ENCODE peak calls at places on chromosomes 13 and 19, in six cellular contexts. F is lower leg skin, H is Caco-2, S is astrocyte of the cerebellum, Y is cardiac muscle cell, M is psoas muscle. G is an unnamed sample.

GRCh38 chr13:41465965-41466364 is 8.6 kb downstream of the RGCC start:
- DNase-seq in Y (no peak), H (no peak), M (no peak), F (no peak), S (no peak), G (no peak)

GRCh38 chr13:94063096-94063495 is 416.4 kb downstream of the DCT start:
- DNase-seq in Y (no peak), F (no peak), M (no peak), H (no peak), S (no peak), G (no peak)

GRCh38 chr19:53912653-53913052 is 3.6 kb downstream of the CACNG7 start:
- DNase-seq in Y (no peak), S (no peak), F (no peak), H (no peak), M (no peak), G (no peak)

GRCh38 chr19:7710616-7711015 is 8.7 kb upstream of the FCER2 start:
- DNase-seq in F (no peak), S (no peak), H (no peak), M (no peak), Y (no peak), G (no peak)

GRCh38 chr19:47239610-47240296 is 8.8 kb upstream of the BBC3 start:
- DNase-seq in Y (peak; percentile 65), M (peak; percentile 65), F (peak; percentile 89), H (no peak), S (no peak), G (no peak)

GRCh38 chr13:90706631-90707030 is 640.9 kb upstream of the MIR17HG start:
- DNase-seq in M (no peak), F (no peak), H (no peak), Y (no peak), S (no peak), G (no peak)

GRCh38 chr13:30017880-30018279 is 167.5 kb upstream of the UBL3 start:
- DNase-seq in H (no peak), S (no peak), M (no peak), F (no peak), Y (no peak), G (no peak)

GRCh38 chr19:17098326-17098725 is 22.7 kb downstream of the MYO9B start:
- DNase-seq in M (no peak), Y (no peak), F (no peak), S (no peak), H (no peak), G (no peak)

GRCh38 chr19:1888385-1888784 is 3.1 kb upstream of the ABHD17A start:
- DNase-seq in H (no peak), F (no peak), S (no peak), M (no peak), Y (no peak), G (no peak)

GRCh38 chr13:94413545-94413944 is 65.9 kb downstream of the DCT start:
- DNase-seq in H (no peak), M (no peak), F (no peak), S (no peak), Y (no peak), G (no peak)

GRCh38 chr13:21240586-21240985 is 64.1 kb downstream of the MRPL57 start:
- DNase-seq in M (no peak), H (no peak), Y (peak; percentile 59), S (no peak), F (no peak), G (no peak)

GRCh38 chr13:94415484-94415883 is 64.0 kb downstream of the DCT start:
- DNase-seq in F (no peak), Y (no peak), S (no peak), H (no peak), M (no peak), G (no peak)

GRCh38 chr13:50425772-50426171 is 410.5 kb downstream of the KCNRG start:
- DNase-seq in F (no peak), M (no peak), Y (no peak), H (no peak), S (no peak), G (no peak)

GRCh38 chr13:24738366-24738847 is 25.6 kb upstream of the RNF17 start:
- DNase-seq in H (no peak), S (no peak), Y (no peak), F (peak; percentile 63), M (no peak), G (no peak)

GRCh38 chr19:38047048-38047435 is 140.0 kb downstream of the SIPA1L3 start:
- DNase-seq in Y (no peak), M (no peak), F (no peak), S (no peak), H (no peak), G (no peak)

GRCh38 chr13:84208251-84208650 is 326.0 kb upstream of the SLITRK1 start:
- DNase-seq in F (no peak), S (no peak), H (no peak), Y (no peak), M (no peak), G (no peak)

GRCh38 chr13:30191491-30192100 is 115.8 kb downstream of the KATNAL1 start:
- DNase-seq in F (no peak), Y (no peak), M (no peak), S (no peak), H (no peak), G (no peak)

GRCh38 chr19:55471266-55471665 is 5.2 kb upstream of the ZNF628 start:
- DNase-seq in Y (no peak), H (no peak), S (no peak), M (no peak), F (no peak), G (no peak)

GRCh38 chr13:19597523-19597922 is 35.9 kb upstream of the MPHOSPH8 start:
- DNase-seq in F (no peak), S (no peak), M (no peak), H (no peak), Y (peak; percentile 11), G (no peak)

GRCh38 chr19:52923782-52924593 is 760 bp upstream of the ZNF888 start:
- DNase-seq in H (peak; percentile 61), S (no peak), Y (peak; percentile 42), F (peak; percentile 88), M (peak; percentile 58), G (no peak)

GRCh38 chr13:111031531-111031961 is 83.6 kb upstream of the ARHGEF7 start:
- DNase-seq in F (no peak), M (peak; percentile 75), Y (peak; percentile 47), H (no peak), S (no peak), G (no peak)

GRCh38 chr19:47417746-47418594 is 1.4 kb downstream of the MEIS3 start:
- DNase-seq in S (no peak), M (no peak), H (no peak), F (no peak), Y (no peak), G (no peak)

DNA sequence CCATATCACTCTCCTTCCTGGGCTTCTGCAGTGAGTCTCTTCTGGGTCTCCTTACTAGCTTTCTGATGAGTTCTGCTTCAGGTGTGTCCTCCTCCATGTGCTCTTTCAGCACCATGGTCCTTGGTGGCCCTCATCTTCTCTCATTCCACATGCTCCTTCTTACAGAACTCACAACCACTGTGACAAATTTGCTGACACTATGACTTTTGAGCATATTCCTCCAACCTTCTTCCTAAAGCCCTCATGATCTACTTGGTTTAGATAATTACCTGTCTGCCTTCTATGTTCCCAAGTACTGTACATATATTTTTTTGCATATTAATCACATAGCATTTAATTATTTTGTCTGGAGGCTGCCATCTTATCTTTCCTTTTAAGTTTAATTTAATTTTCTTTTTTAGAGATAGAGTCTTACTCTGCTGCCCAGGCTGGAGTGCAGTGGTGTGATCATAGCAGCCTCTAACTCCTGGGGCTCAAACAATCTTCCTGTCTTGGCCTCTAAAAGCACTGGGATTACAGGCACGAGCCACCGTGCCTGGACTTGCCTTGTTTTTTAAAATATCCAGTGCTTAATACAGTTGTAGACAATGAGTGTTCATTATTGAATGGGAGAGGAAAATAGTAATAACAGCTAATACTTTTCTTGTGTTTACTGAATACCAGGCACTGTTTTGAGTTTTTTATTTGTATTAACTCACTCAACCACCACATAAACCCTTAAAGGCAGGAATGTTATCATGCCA is 23.5 kb upstream of the FAM216B start:
- DNase-seq in S (no peak), M (no peak), F (no peak), Y (no peak), H (no peak), G (no peak)
- TF ChIP-seq CTCF in S (no peak), M (no peak), F (no peak), Y (no peak), H (no peak), G (no peak)

GRCh38 chr19:50460161-50460765 is 16.0 kb upstream of the EMC10 start:
- DNase-seq in F (no peak), Y (peak; percentile 22), S (no peak), H (peak; percentile 88), M (no peak), G (no peak)
- H3K4me3 ChIP-seq in F (no peak overlapping the region), Y (no peak overlapping the region), S (no peak overlapping the region), H (no peak overlapping the region), M (no peak overlapping the region), G (no peak overlapping the region)

DNA sequence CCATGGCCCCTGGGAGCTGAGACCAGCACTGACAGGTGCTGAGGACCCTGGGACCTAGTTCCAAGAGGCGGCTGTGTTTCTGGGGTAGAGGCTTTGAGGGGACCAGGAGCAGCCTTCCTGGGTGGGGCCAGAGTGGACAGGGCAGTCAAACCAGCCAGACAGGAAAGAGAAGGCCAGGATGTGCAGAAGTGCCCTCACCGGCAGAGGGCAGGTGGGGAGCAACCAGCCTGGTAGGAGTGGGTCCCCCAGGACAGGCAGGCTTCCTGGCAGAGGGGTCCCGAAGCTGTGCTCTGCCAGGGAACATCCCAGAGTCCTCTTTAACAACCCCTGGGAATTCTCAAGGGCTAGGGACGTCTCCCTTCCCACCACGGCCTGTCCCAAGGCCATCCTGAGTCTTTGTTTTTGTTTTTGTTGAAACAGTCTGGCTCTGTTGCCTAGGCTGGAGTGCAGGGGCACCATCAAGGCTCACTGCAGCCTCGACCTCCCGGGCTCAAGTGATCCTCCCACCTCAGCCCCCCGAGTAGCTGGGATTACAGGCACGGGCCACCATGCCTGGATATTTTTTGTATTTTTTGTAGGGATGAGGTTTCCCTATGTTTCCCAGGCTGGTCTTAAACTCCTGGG is 3.0 kb upstream of the HIPK4 start:
- DNase-seq in F (no peak), M (no peak), S (no peak), Y (no peak), H (peak; percentile 65), G (peak; percentile 36)
- TF ChIP-seq CTCF in F (no peak), M (peak; percentile 20), S (no peak), Y (peak; percentile 31), H (peak; percentile 65), G (peak; percentile 59)

GRCh38 chr13:77040076-77040475 is 13.1 kb upstream of the FBXL3 start:
- DNase-seq in H (no peak), S (no peak), Y (no peak), M (no peak), F (no peak), G (no peak)

GRCh38 chr13:77036294-77036693 is 9.3 kb upstream of the FBXL3 start:
- DNase-seq in Y (no peak), M (no peak), F (no peak), H (no peak), S (no peak), G (no peak)

GRCh38 chr13:77038907-77039470 is 12.0 kb upstream of the FBXL3 start:
- DNase-seq in Y (no peak), S (no peak), M (no peak), H (no peak), F (no peak), G (no peak)

GRCh38 chr13:77042566-77043177 is 15.7 kb upstream of the FBXL3 start:
- DNase-seq in F (no peak), Y (no peak), M (no peak), S (no peak), H (no peak), G (peak; percentile 80)

DNA sequence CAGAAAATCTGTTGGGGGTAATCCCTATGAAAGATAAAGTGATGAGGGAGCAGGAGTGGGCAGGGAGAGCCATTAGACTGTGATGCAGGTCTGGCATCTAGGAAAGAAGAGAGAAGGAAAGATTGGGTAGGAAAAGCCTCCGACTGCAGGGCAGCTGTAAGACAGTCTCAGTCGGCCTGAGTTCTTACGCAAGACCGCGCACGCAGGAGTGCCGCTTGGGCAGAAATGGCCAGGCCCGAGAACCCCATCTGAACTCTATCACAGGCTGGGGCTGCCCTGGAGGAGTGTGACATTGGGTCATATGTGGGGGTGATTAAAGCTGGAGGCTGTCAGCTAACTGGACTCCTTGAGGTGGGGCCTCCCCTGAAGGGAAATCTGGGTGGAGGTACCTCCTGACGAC is 13.9 kb upstream of the FBXL3 start:
- DNase-seq in F (no peak), S (no peak), H (no peak), M (no peak), Y (no peak), G (no peak)
- H3K4me3 ChIP-seq in F (no peak overlapping the region), S (no peak overlapping the region), H (no peak overlapping the region), M (no peak overlapping the region), Y (no peak overlapping the region), G (no peak overlapping the region)